ENCODE peak calls at places on chromosomes 12 and 14, in ten cellular contexts. F is IMR-90, C is A549, I is body of pancreas, M is H1, L is fibroblast of lung, B is spleen, Y is thoracic aorta, J is HCT116, D is hepatocyte. Z is an unnamed sample.

GRCh38 chr12:50992814-50993213 is 33.4 kb downstream of the SLC11A2 start:
- DNase-seq in F (peak; percentile 43), C (no peak), I (peak; percentile 35), M (no peak), L (no peak), B (no peak), Y (no peak), J (no peak), D (no peak), Z (no peak)

GRCh38 chr12:15244341-15244740 is 23.1 kb upstream of the RERG start:
- DNase-seq in F (no peak), C (no peak), I (no peak), M (no peak), L (peak; percentile 36), B (no peak), Y (no peak), J (no peak), D (no peak), Z (no peak)

GRCh38 chr12:51388066-51388799 is 3.0 kb downstream of the GALNT6 start:
- DNase-seq in F (peak; percentile 60), C (no peak), I (no peak), M (no peak), L (peak; percentile 82), B (no peak), Y (no peak), J (no peak), D (peak; percentile 50), Z (no peak)

GRCh38 chr12:92149563-92149962 is 3.9 kb upstream of the BTG1 start:
- DNase-seq in F (no peak), C (no peak), I (no peak), M (no peak), L (no peak), B (no peak), Y (no peak), J (no peak), D (no peak), Z (no peak)

GRCh38 chr12:128879898-128880764 is 26.9 kb downstream of the GLT1D1 start:
- DNase-seq in F (no peak), C (no peak), I (no peak), M (no peak), L (no peak), B (no peak), Y (no peak), J (no peak), D (no peak), Z (no peak)

GRCh38 chr12:26226119-26226518 is 30.7 kb downstream of the SSPN start:
- DNase-seq in F (no peak), C (no peak), I (no peak), M (no peak), L (no peak), B (no peak), Y (no peak), J (no peak), D (no peak), Z (no peak)

GRCh38 chr14:95515080-95515489 is 1.4 kb downstream of the SYNE3 start:
- DNase-seq in F (no peak), C (no peak), I (no peak), M (no peak), L (no peak), B (peak; percentile 88), Y (no peak), J (no peak), D (peak; percentile 51), Z (no peak)

GRCh38 chr14:55446833-55447232 is 6.4 kb upstream of the TBPL2 start:
- DNase-seq in F (peak; percentile 97), C (no peak), I (no peak), M (no peak), L (peak; percentile 67), B (no peak), Y (no peak), J (peak; percentile 69), D (peak; percentile 44), Z (no peak)

GRCh38 chr14:34365309-34365915 is 96.6 kb downstream of the SPTSSA start:
- DNase-seq in F (peak; percentile 13), C (no peak), I (no peak), M (no peak), L (peak; percentile 45), B (no peak), Y (no peak), J (no peak), D (peak; percentile 43), Z (no peak)

GRCh38 chr12:2136901-2137300 is 84.1 kb downstream of the CACNA1C start:
- DNase-seq in F (no peak), C (no peak), I (no peak), M (no peak), L (no peak), B (no peak), Y (no peak), J (no peak), D (no peak), Z (no peak)

GRCh38 chr12:79553863-79554574 is 136.7 kb downstream of the PAWR start:
- DNase-seq in F (no peak), C (no peak), I (no peak), M (no peak), L (no peak), B (no peak), Y (no peak), J (no peak), D (no peak), Z (no peak)
- H3K4me1 ChIP-seq in F (peaks cover 16% of the 10 kb centered on the region), C (peaks cover 27% of the 10 kb centered on the region), I (peaks cover 39% of the 10 kb centered on the region), M (peaks cover 15% of the 10 kb centered on the region), L (no peaks in the 10 kb centered on the region), B (peaks cover 10% of the 10 kb centered on the region), Y (peaks cover 86% of the 10 kb centered on the region), J (peaks cover 12% of the 10 kb centered on the region), D (peaks cover 32% of the 10 kb centered on the region), Z (peaks cover 24% of the 10 kb centered on the region)

DNA sequence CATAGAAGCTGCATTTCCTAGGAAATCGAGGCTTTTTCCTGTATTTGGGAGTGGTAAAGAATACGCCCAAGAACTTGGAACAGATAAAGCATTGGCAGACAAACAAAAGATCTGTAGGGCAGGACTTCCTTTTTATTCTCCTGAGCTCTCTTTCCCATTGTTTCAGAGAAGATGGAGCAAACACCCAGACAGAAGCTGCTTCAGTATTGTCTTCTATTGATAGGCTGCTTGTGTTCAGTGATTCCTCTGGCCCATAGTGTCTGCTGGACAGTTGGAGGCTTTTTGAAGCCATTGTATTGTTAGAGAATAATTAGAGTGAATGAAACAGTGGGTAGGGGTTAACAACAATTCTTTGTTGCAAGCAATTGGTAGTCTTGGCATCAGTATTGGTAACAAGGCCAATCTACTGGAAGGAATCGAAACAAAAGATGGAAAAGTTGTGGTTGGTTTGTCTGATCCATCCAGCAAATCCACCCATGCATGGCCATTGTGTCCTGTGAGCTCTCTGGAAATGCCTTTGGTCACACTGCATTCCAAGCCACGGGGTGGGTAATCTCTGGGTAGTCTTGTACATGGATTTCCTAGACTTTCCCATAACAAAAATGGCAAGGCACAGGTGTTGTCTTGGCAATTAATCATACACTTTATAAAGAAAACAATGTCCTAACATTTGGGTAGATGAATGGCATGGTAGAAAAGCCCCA is 424.8 kb downstream of the RAD51B start:
- DNase-seq in F (no peak), C (no peak), I (no peak), M (no peak), L (no peak), B (no peak), Y (no peak), J (no peak), D (no peak), Z (no peak)
- H3K4me1 ChIP-seq in F (peaks cover 17% of the 10 kb centered on the region), C (peaks cover 48% of the 10 kb centered on the region), I (peaks cover 84% of the 10 kb centered on the region), M (peaks cover 5% of the 10 kb centered on the region), L (peaks cover 17% of the 10 kb centered on the region), B (peaks cover 33% of the 10 kb centered on the region), Y (peaks cover 56% of the 10 kb centered on the region), J (peaks cover 26% of the 10 kb centered on the region), D (peaks cover 82% of the 10 kb centered on the region), Z (peaks cover 38% of the 10 kb centered on the region)

DNA sequence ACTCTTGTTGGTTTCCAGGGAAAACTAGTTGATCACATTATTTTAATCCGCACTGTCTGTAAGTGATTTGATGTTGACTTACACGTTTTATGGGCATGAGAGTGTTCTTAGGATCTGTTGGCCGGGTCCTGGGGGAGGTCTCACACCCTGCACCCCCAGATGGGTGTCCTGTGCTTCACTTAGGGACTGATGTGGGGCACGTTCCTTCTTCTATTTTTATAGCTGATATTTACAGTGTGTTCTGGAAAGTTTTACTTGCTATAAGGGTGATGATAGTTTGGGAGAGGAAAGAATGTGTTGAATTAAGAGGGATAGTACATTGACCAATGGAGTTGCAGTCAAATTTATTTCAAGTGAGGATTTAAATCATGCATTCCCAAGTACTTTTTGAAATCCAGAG is 96.5 kb upstream of the DYNC1H1 start:
- DNase-seq in F (no peak), C (no peak), I (no peak), M (no peak), L (no peak), B (peak; percentile 4), Y (no peak), J (no peak), D (no peak), Z (no peak)
- H3K4me1 ChIP-seq in F (no peaks in the 10 kb centered on the region), C (no peaks in the 10 kb centered on the region), I (peaks cover 19% of the 10 kb centered on the region), M (no peaks in the 10 kb centered on the region), L (no peaks in the 10 kb centered on the region), B (peaks cover 6% of the 10 kb centered on the region), Y (no peaks in the 10 kb centered on the region), J (no peaks in the 10 kb centered on the region), D (no peaks in the 10 kb centered on the region), Z (no peaks in the 10 kb centered on the region)

DNA sequence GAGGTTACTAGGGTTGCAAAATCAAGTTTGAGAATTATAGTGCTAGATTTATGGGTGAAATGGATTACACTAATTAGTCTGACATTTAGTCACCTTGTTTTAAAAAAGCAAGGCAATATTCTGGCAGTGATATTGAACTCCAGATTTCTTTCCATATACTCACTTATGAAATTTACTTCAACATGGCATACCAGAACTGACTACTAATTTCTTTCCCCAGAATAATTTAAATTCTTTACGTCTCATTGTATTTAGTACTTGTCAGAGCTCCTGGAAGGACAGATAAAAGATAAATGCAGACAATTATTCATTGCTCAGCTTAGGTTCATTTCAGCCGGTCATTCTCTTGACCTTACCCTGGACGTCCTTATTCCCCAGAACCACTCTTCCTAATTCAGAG is 24.3 kb downstream of the EMP1 start:
- DNase-seq in F (no peak), C (no peak), I (no peak), M (no peak), L (no peak), B (no peak), Y (no peak), J (no peak), D (no peak), Z (no peak)
- H3K4me1 ChIP-seq in F (peaks cover 21% of the 10 kb centered on the region), C (peaks cover 31% of the 10 kb centered on the region), I (peaks cover 3% of the 10 kb centered on the region), M (no peaks in the 10 kb centered on the region), L (peaks cover 20% of the 10 kb centered on the region), B (no peaks in the 10 kb centered on the region), Y (no peaks in the 10 kb centered on the region), J (peaks cover 10% of the 10 kb centered on the region), D (no peaks in the 10 kb centered on the region), Z (no peaks in the 10 kb centered on the region)